ENCODE peak calls at places on chromosomes 2 and 18, in four cellular contexts. U is H9, T is trophoblast cell, D is IMR-90. Z is an unnamed sample.
A peak's percentile ranks its signal among the peaks of the same experiment; 100 is the strongest.

GRCh38 chr2:42835577-42836371 is 43.4 kb upstream of the HAAO start:
- DNase-seq in U (no peak), T (peak; percentile 12), D (peak; percentile 98), Z (no peak)

GRCh38 chr18:8823530-8823929 is 118.2 kb downstream of the MTCL1 start:
- DNase-seq in U (no peak), T (no peak), D (no peak), Z (no peak)

GRCh38 chr18:57561728-57562423 is 24.6 kb downstream of the FECH start:
- DNase-seq in U (peak; percentile 42), T (peak; percentile 7), D (peak; percentile 55), Z (peak; percentile 65)

GRCh38 chr18:79754831-79755351 is 42.8 kb upstream of the KCNG2 start:
- DNase-seq in U (no peak), T (no peak), D (no peak), Z (no peak)

GRCh38 chr2:62197609-62198236 is 1.8 kb downstream of the B3GNT2 start:
- DNase-seq in U (no peak), T (no peak), D (no peak), Z (peak; percentile 66)

GRCh38 chr2:178905266-178905665 is 98.0 kb upstream of the TTN start:
- DNase-seq in U (no peak), T (no peak), D (no peak), Z (no peak)

GRCh38 chr2:234483568-234484251 is 13.2 kb downstream of the ARL4C start:
- DNase-seq in U (peak; percentile 53), T (no peak), D (no peak), Z (no peak)

GRCh38 chr2:72153026-72153791 is 5.5 kb upstream of the CYP26B1 start:
- DNase-seq in U (peak; percentile 27), T (peak; percentile 90), D (no peak), Z (no peak)

GRCh38 chr2:27849558-27849957 is 40.6 kb downstream of the RBKS start:
- DNase-seq in U (no peak), T (no peak), D (peak; percentile 53), Z (no peak)

GRCh38 chr2:37085731-37086147 is 1.4 kb downstream of the GPATCH11 start:
- DNase-seq in U (no peak), T (peak; percentile 23), D (peak; percentile 83), Z (no peak)

GRCh38 chr2:186950694-186951093 is 101.7 kb upstream of the ZSWIM2 start:
- DNase-seq in U (no peak), T (no peak), D (peak; percentile 14), Z (no peak)

GRCh38 chr2:88521445-88522070 is 69.1 kb upstream of the FOXI3 start:
- DNase-seq in U (no peak), T (no peak), D (no peak), Z (no peak)

GRCh38 chr18:57054891-57055290 is 92.0 kb upstream of the BOD1L2 start:
- DNase-seq in U (no peak), T (no peak), D (no peak), Z (no peak)

GRCh38 chr2:104769096-104769495 is 84.8 kb upstream of the POU3F3 start:
- DNase-seq in U (no peak), T (peak; percentile 10), D (no peak), Z (no peak)

GRCh38 chr2:114937366-114937930 is 495.0 kb downstream of the DPP10 start:
- DNase-seq in U (no peak), T (no peak), D (no peak), Z (no peak)

GRCh38 chr2:204967199-204967995 is 422.1 kb downstream of the PARD3B start:
- DNase-seq in U (no peak), T (no peak), D (no peak), Z (no peak)

GRCh38 chr2:105761931-105762515 is 17.3 kb downstream of the NCK2 start:
- DNase-seq in U (peak; percentile 84), T (no peak), D (peak; percentile 19), Z (peak; percentile 66)

GRCh38 chr2:68251187-68251854 is 1.0 kb downstream of the PPP3R1 start:
- DNase-seq in U (peak; percentile 70), T (peak; percentile 71), D (peak; percentile 76), Z (peak; percentile 69)

GRCh38 chr18:36294031-36294430 is 3.5 kb upstream of the FHOD3 start:
- DNase-seq in U (no peak), T (no peak), D (peak; percentile 65), Z (no peak)

GRCh38 chr18:43213816-43214215 is 63.5 kb downstream of the SYT4 start:
- DNase-seq in U (no peak), T (no peak), D (no peak), Z (no peak)

GRCh38 chr2:43292851-43293743 is 66.7 kb upstream of the ZFP36L2 start:
- DNase-seq in U (no peak), T (no peak), D (no peak), Z (no peak)

GRCh38 chr2:75289771-75290170 is 90.5 kb upstream of the TACR1 start:
- DNase-seq in U (no peak), T (peak; percentile 74), D (peak; percentile 48), Z (no peak)

GRCh38 chr2:53939656-53940055 is 31.1 kb downstream of the PSME4 start:
- DNase-seq in U (no peak), T (no peak), D (peak; percentile 53), Z (no peak)

DNA sequence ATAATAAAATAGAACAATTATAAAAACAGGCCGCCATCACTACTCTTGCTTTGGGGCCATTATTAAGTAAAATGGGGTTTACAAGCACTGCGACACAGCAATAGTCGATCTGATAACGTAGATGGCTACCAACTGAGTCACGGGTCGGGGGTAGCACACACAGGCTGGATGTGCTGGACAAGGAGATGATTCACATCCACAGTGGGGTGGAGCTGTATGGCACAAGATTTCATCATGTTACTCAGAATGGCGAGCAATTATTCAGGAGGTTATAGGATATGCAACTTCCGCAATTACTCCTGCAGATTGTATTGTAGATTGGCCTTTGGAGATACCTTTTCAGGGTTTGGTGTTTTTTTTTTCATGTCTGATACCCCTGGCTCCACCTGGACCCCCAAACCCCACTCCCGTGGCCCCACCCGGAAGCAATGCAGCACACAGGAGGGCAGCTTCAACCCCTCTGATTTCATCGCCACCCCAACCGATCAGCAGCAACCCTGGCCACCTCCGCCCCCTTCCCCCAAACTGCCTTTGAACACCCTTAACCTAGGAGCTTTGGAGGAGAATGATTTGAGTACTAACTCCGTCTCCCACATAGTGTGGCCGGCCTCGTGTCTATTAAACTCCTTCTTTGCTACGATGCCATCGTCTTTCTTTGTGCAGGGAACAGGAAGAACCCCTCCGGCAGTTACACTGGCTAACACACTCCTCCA is 21.4 kb upstream of the MLPH start:
- DNase-seq in U (no peak), T (peak; percentile 78), D (peak; percentile 99), Z (no peak)
- H2BK5ac ChIP-seq in U (no peak overlapping the region), T (no peak overlapping the region), D (peak overlapping the region; percentile 96), Z (no peak overlapping the region)

GRCh38 chr18:5431836-5432575 is 111.8 kb downstream of the EPB41L3 start:
- DNase-seq in U (no peak), T (no peak), D (no peak), Z (no peak)
- H3K27ac ChIP-seq in U (no peak overlapping the region), T (no peak overlapping the region), D (no peak overlapping the region), Z (no peak overlapping the region)

GRCh38 chr2:55106148-55106547 is 55.9 kb upstream of the RTN4 start:
- DNase-seq in U (no peak), T (no peak), D (peak; percentile 66), Z (no peak)

GRCh38 chr2:55107428-55107827 is 57.2 kb upstream of the RTN4 start:
- DNase-seq in U (no peak), T (no peak), D (no peak), Z (no peak)

GRCh38 chr2:55111230-55111569 is 60.9 kb upstream of the RTN4 start:
- DNase-seq in U (no peak), T (no peak), D (no peak), Z (no peak)

GRCh38 chr2:55109219-55109891 is 59.1 kb upstream of the RTN4 start:
- DNase-seq in U (no peak), T (no peak), D (peak; percentile 92), Z (no peak)

GRCh38 chr2:55108456-55108855 is 58.2 kb upstream of the RTN4 start:
- DNase-seq in U (no peak), T (no peak), D (no peak), Z (no peak)
- H2BK5ac ChIP-seq in U (no peak overlapping the region), T (no peak overlapping the region), D (peak overlapping the region; percentile 94), Z (no peak overlapping the region)

DNA sequence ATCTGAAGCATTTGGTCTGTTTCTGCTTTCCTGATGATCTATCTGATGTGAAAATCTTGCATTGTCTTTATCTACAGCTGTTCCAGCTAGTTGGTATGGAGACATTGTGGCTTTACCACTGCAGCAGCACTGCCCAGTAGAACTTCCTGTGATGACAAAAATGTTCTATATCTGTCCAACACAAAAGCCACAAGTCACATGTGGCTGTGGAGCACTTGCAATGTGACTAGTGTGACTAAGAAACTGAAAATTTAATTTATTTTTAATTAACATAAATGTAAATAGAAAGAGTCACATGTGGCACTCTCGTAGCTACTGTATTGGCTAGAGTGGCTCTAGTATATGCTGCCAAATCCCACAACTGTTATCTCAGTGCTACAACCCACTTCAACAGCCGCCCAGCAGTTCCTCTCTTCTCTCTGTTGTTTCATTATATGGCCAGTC is 425.7 kb downstream of the SETBP1 start:
- DNase-seq in U (no peak), T (peak; percentile 32), D (no peak), Z (no peak)
- H3K27ac ChIP-seq in U (no peak overlapping the region), T (no peak overlapping the region), D (no peak overlapping the region), Z (no peak overlapping the region)

DNA sequence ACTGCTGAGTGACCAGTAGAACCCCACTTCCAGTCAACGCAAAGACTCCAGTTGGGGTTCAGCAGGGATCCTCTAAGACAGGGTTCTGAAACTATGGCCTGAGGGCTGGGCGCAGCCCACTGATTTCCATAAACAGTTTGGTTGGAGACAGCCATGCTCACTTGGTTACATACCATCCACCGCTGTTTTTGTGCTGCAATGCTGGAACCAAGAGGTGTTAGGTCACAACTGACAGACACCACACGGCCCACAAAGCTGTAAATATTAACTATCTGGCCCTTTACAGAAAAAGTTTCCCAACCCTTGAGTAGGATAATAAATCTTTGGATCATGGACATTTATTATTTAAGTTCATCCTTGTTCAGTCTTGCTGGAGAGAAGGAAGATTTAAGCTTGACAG is 8.4 kb upstream of the CD226 start:
- DNase-seq in U (no peak), T (no peak), D (no peak), Z (no peak)
- H2BK5ac ChIP-seq in U (no peak overlapping the region), T (no peak overlapping the region), D (no peak overlapping the region), Z (no peak overlapping the region)

Z was measured in neuronal stem cell.